ENCODE peak calls at places on chromosomes 11 and 22, in five cellular contexts. F is endodermal cell, W is neural progenitor cell, E is kidney, I is fibroblast of lung. A is an unnamed sample.

GRCh38 chr11:82703796-82704195 is 29.9 kb downstream of the FAM181B start:
- DNase-seq in W (no peak), E (no peak), I (no peak), F (no peak), A (no peak)

GRCh38 chr11:15747671-15748070 is 608.7 kb downstream of the SOX6 start:
- DNase-seq in W (no peak), E (no peak), F (no peak), I (peak; percentile 27), A (no peak)

GRCh38 chr11:121464352-121464946 is 11.7 kb upstream of the SORL1-AS1 start:
- DNase-seq in I (peak; percentile 97), E (peak; percentile 86), F (peak; percentile 81), W (no peak), A (peak; percentile 56)

GRCh38 chr11:123434262-123434661 is 4.2 kb downstream of the GRAMD1B start:
- DNase-seq in E (no peak), I (peak; percentile 18), F (peak; percentile 82), W (peak; percentile 41), A (peak; percentile 65)

GRCh38 chr22:49153921-49154320 is 673.8 kb downstream of the BRD1 start:
- DNase-seq in I (no peak), W (no peak), E (peak; percentile 44), F (no peak), A (no peak)

GRCh38 chr22:32080904-32081303 is 37.8 kb downstream of the SLC5A1 start:
- DNase-seq in W (peak; percentile 56), I (peak; percentile 44), E (no peak), F (peak; percentile 77), A (peak; percentile 47)

GRCh38 chr11:121082219-121082618 is 18.8 kb upstream of the TECTA start:
- DNase-seq in F (no peak), I (no peak), W (no peak), E (no peak), A (no peak)

GRCh38 chr22:43901976-43902643 is 10.3 kb upstream of the PNPLA5 start:
- DNase-seq in I (peak; percentile 97), W (no peak), F (no peak), E (no peak), A (no peak)

GRCh38 chr11:122559734-122560382 is 95.7 kb upstream of the UBASH3B start:
- DNase-seq in I (no peak), F (peak; percentile 96), E (no peak), W (peak; percentile 54), A (peak; percentile 92)

GRCh38 chr11:71255323-71255722 is 2.9 kb upstream of the SHANK2 start:
- DNase-seq in F (no peak), W (no peak), I (no peak), E (no peak), A (no peak)

DNA sequence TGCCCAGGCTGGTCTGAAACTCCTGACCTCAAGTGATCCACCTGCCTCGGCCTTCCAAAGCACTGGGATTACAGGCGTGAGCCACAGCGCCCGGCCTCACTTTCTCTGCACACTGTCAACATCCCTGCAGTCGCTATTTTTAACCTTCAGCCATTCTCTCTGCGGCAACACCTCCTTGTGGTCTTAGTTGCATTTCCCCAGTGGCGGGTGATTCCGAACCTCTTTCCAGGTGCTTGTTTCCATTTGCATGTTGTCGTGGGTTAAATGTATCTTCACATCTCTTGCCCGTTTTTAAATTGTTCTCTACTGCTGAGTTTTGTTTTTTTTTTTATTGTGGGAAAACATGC is 2.2 kb upstream of the SCT start:
- DNase-seq in I (peak; percentile 43), F (peak; percentile 66), W (no peak), E (peak; percentile 53), A (no peak)
- H3K9ac ChIP-seq in I (no peak overlapping the region), F (no peak overlapping the region), W (no peak overlapping the region), E (no peak overlapping the region), A (no peak overlapping the region)

GRCh38 chr11:69496631-69497220 is 15.3 kb downstream of the LINC01488 start:
- DNase-seq in F (no peak), W (no peak), E (no peak), I (no peak), A (no peak)
- H3K9ac ChIP-seq in F (no peak overlapping the region), W (no peak overlapping the region), E (no peak overlapping the region), I (peak overlapping the region; percentile 47), A (no peak overlapping the region)

GRCh38 chr11:64759722-64760719 is at the start of gene PYGM:
- DNase-seq in W (peak; percentile 90), F (peak; percentile 92), E (peak; percentile 96), I (peak; percentile 36), A (peak; percentile 91)
- H3K9ac ChIP-seq in W (no peak within 1 kb of the TSS), F (no peak within 1 kb of the TSS), E (no peak within 1 kb of the TSS), I (no peak within 1 kb of the TSS), A (no peak within 1 kb of the TSS)

DNA sequence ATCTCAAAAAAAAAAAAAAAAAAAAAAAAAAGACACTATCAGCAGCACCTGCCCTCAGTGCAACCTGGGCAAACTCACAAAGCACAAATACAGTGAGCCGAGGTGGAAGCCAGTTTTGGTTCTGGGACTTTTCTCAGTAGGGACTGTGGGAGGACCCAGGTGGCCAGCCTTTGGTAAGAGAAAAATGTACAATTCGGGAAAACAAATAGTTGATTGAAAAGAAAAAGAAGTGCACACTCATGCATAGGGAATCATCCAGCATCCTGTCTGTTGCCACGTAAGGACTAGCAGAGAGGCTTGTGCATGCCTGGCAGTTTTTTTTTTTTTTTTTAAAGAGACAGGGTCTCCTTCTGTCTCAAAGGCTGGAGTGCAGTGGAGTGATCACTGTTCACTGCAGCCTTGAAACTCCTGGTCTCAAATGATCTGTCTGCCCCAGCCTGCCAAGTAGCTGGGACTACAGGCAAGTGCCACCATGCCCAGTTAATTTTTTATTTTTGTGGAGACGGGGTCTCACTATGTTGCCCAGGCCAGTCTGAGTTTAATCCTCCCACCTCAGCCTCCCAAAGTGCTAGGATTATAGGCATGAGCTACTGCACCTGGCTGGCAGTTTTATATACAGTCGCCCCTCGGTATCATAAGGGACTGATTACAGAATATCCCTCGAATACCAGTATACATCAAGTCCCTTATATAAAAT is 36.7 kb downstream of the TPST2 start:
- DNase-seq in E (no peak), W (no peak), F (no peak), I (peak; percentile 95), A (no peak)
- H3K9ac ChIP-seq in E (no peak overlapping the region), W (no peak overlapping the region), F (no peak overlapping the region), I (no peak overlapping the region), A (no peak overlapping the region)

GRCh38 chr22:29914991-29915390 is 32.0 kb downstream of the MTMR3 start:
- DNase-seq in E (no peak), I (peak; percentile 22), W (no peak), F (no peak), A (no peak)

GRCh38 chr22:29912141-29912540 is 29.2 kb downstream of the MTMR3 start:
- DNase-seq in W (no peak), E (no peak), I (no peak), F (no peak), A (no peak)

GRCh38 chr22:29916007-29916544 is 33.1 kb downstream of the MTMR3 start:
- DNase-seq in I (no peak), E (no peak), F (no peak), W (no peak), A (no peak)

GRCh38 chr22:29912605-29913398 is 29.8 kb downstream of the MTMR3 start:
- DNase-seq in W (no peak), E (no peak), F (no peak), I (peak; percentile 97), A (no peak)

GRCh38 chr22:29914165-29914564 is 31.2 kb downstream of the MTMR3 start:
- DNase-seq in W (no peak), I (peak; percentile 90), E (no peak), F (no peak), A (no peak)
- H3K9ac ChIP-seq in W (no peak overlapping the region), I (no peak overlapping the region), E (no peak overlapping the region), F (no peak overlapping the region), A (no peak overlapping the region)

GRCh38 chr11:110509485-110509884 is 79.7 kb downstream of the FDX1 start:
- DNase-seq in E (no peak), F (no peak), W (no peak), I (no peak), A (no peak)

GRCh38 chr11:110514967-110515366 is 85.2 kb downstream of the FDX1 start:
- DNase-seq in E (no peak), I (no peak), W (no peak), F (no peak), A (no peak)

GRCh38 chr11:110518809-110519514 is 89.2 kb downstream of the FDX1 start:
- DNase-seq in F (no peak), W (no peak), I (peak; percentile 11), E (no peak), A (no peak)

DNA sequence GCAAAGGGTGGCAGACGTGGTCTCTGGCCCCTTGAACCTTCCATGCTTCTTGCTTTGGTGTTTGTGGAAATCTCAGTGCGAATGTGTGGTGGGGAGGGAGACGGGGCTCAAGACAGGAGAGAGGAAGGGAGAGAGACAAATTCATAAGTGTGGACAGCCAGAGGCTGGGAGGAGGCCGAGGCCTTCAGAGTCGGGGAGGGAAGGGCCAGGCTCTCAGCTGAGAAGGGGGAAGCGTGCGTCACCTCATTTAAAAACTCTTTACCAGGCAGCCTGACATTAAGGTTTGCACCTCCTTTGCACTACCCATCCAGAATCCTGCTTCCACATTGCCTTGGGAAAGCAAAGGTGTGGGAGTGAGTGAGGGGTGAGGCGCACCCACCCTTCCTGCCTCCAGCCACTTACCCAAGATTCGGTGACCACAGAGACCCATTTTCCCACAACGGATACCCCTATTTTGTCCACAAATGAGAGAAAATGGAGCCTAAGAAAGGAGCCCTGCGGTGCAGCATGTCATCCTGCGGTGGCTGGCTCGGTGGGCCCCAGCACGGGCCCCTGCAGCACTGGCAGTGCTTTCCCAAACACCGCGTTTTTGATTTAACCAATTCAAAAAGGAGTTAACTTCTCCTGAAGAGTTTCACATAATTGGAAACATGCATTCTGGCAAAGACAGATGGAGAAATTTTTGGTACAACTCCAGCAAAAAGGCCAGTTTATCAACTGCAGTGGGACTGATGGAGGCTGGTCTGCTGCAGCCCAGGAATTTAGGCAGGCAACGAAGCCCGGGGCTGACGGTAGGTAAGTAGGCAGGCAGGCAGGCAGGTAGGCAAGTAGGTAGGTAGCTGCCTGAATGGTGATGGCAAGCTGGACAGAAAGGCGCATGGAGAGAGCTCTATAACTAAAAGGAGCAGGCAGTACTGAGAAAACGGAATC is 84.0 kb downstream of the FDX1 start:
- DNase-seq in E (no peak), W (no peak), I (peak; percentile 9), F (no peak), A (no peak)
- H3K9ac ChIP-seq in E (no peak overlapping the region), W (no peak overlapping the region), I (no peak overlapping the region), F (no peak overlapping the region), A (no peak overlapping the region)

GRCh38 chr11:35099278-35100018 is 39.5 kb upstream of the CD44 start:
- DNase-seq in W (no peak), I (peak; percentile 78), E (no peak), F (no peak), A (no peak)
- H3K9ac ChIP-seq in W (no peak overlapping the region), I (no peak overlapping the region), E (no peak overlapping the region), F (no peak overlapping the region), A (no peak overlapping the region)